ENCODE peak calls at places on chromosome 13, in four cellular contexts. I, U, B and E are unnamed samples.

GRCh38 chr13:48398450-48399095 is 14.3 kb downstream of the LPAR6 start:
- DNase-seq in I (no peak), U (no peak), B (no peak), E (no peak)

GRCh38 chr13:25037057-25037813 is 58.7 kb upstream of the PABPC3 start:
- DNase-seq in I (peak; percentile 19), U (no peak), B (no peak), E (no peak)

GRCh38 chr13:75353786-75354193 is 128.2 kb downstream of the TBC1D4 start:
- DNase-seq in I (no peak), U (no peak), B (no peak), E (no peak)

GRCh38 chr13:35979378-35979911 is 151.7 kb downstream of the DCLK1 start:
- DNase-seq in I (no peak), U (peak; percentile 84), B (no peak), E (no peak)

GRCh38 chr13:39350461-39350881 is 252.5 kb downstream of the LHFPL6 start:
- DNase-seq in I (no peak), U (no peak), B (no peak), E (no peak)

GRCh38 chr13:59276436-59276835 is 887.3 kb downstream of the DIAPH3 start:
- DNase-seq in I (no peak), U (no peak), B (no peak), E (no peak)

GRCh38 chr13:27659466-27659865 is 37.8 kb downstream of the POLR1D start:
- DNase-seq in I (no peak), U (no peak), B (no peak), E (no peak)

GRCh38 chr13:47433461-47434005 is 536.7 kb upstream of the HTR2A start:
- DNase-seq in I (no peak), U (no peak), B (no peak), E (no peak)

GRCh38 chr13:102965802-102966201 is 100.4 kb downstream of the SLC10A2 start:
- DNase-seq in I (no peak), U (no peak), B (no peak), E (no peak)

GRCh38 chr13:32595306-32595705 is 9.1 kb downstream of the PDS5B start:
- DNase-seq in I (no peak), U (no peak), B (no peak), E (no peak)

GRCh38 chr13:48564046-48564445 is 31.2 kb upstream of the RCBTB2 start:
- DNase-seq in I (no peak), U (no peak), B (no peak), E (no peak)

GRCh38 chr13:75285310-75285709 is 196.7 kb downstream of the TBC1D4 start:
- DNase-seq in I (no peak), U (no peak), B (no peak), E (no peak)

GRCh38 chr13:73996569-73996968 is 137.6 kb downstream of the KLF12 start:
- DNase-seq in I (no peak), U (no peak), B (no peak), E (no peak)

GRCh38 chr13:19818223-19818842 is 35.6 kb upstream of the PSPC1 start:
- DNase-seq in I (peak; percentile 19), U (no peak), B (no peak), E (peak; percentile 89)

GRCh38 chr13:39263033-39263432 is 224.8 kb downstream of the NHLRC3 start:
- DNase-seq in I (peak; percentile 5), U (peak; percentile 27), B (no peak), E (no peak)

GRCh38 chr13:77703426-77703825 is 5.9 kb downstream of the SLAIN1 start:
- DNase-seq in I (no peak), U (no peak), B (no peak), E (no peak)

GRCh38 chr13:107937841-107938240 is 277.5 kb downstream of the LIG4 start:
- DNase-seq in I (no peak), U (no peak), B (no peak), E (no peak)

GRCh38 chr13:51148952-51149573 is 38.0 kb upstream of the C13orf42 start:
- DNase-seq in I (no peak), U (peak; percentile 38), B (no peak), E (no peak)

GRCh38 chr13:98221234-98221633 is 44.2 kb upstream of the RNF113B start:
- DNase-seq in I (no peak), U (no peak), B (no peak), E (no peak)

GRCh38 chr13:46523972-46524737 is 28.8 kb upstream of the LRCH1 start:
- DNase-seq in I (no peak), U (no peak), B (no peak), E (no peak)

GRCh38 chr13:57634829-57635165 is 3.3 kb downstream of the PCDH17 start:
- DNase-seq in I (no peak), U (no peak), B (no peak), E (peak; percentile 67)

GRCh38 chr13:50693755-50694154 is 149.7 kb downstream of the DLEU7 start:
- DNase-seq in I (no peak), U (no peak), B (no peak), E (no peak)

GRCh38 chr13:89496478-89496877 is 1825.3 kb downstream of the SLITRK5 start:
- DNase-seq in I (no peak), U (no peak), B (no peak), E (no peak)

GRCh38 chr13:95536629-95537241 is 15.8 kb upstream of the CLDN10 start:
- DNase-seq in I (peak; percentile 6), U (no peak), B (no peak), E (no peak)

GRCh38 chr13:88281846-88282245 is 610.7 kb downstream of the SLITRK5 start:
- DNase-seq in I (no peak), U (no peak), B (no peak), E (no peak)

GRCh38 chr13:90696656-90697055 is 650.8 kb upstream of the MIR17HG start:
- DNase-seq in I (no peak), U (no peak), B (no peak), E (no peak)

GRCh38 chr13:66312312-66313087 is 917.6 kb downstream of the PCDH9 start:
- DNase-seq in I (no peak), U (no peak), B (no peak), E (no peak)

GRCh38 chr13:85386424-85386823 is 412.8 kb downstream of the SLITRK6 start:
- DNase-seq in I (no peak), U (no peak), B (no peak), E (no peak)

GRCh38 chr13:89269737-89270136 is 1598.6 kb downstream of the SLITRK5 start:
- DNase-seq in I (no peak), U (no peak), B (no peak), E (no peak)

GRCh38 chr13:36601186-36601585 is 72.6 kb upstream of the SERTM1 start:
- DNase-seq in I (no peak), U (no peak), B (no peak), E (no peak)

GRCh38 chr13:24911135-24911524 is 147.2 kb downstream of the RNF17 start:
- DNase-seq in I (no peak), U (no peak), B (no peak), E (no peak)

GRCh38 chr13:91078093-91078679 is 269.3 kb upstream of the MIR17HG start:
- DNase-seq in I (no peak), U (no peak), B (no peak), E (no peak)

GRCh38 chr13:99565478-99566124 is 64.3 kb downstream of the TM9SF2 start:
- DNase-seq in I (no peak), U (no peak), B (no peak), E (no peak)

GRCh38 chr13:87128006-87128405 is 543.2 kb upstream of the SLITRK5 start:
- DNase-seq in I (no peak), U (no peak), B (no peak), E (no peak)

GRCh38 chr13:112768795-112769411 is 79.1 kb downstream of the ATP11A start:
- DNase-seq in I (no peak), U (no peak), B (no peak), E (no peak)

GRCh38 chr13:51760592-51760991 is 43.4 kb downstream of the DHRS12 start:
- DNase-seq in I (no peak), U (no peak), B (no peak), E (no peak)

GRCh38 chr13:99354371-99354951 is 47.3 kb upstream of the GPR183 start:
- DNase-seq in I (no peak), U (no peak), B (no peak), E (no peak)

GRCh38 chr13:75830842-75831241 is 194.7 kb downstream of the LMO7 start:
- DNase-seq in I (no peak), U (no peak), B (no peak), E (no peak)

DNA sequence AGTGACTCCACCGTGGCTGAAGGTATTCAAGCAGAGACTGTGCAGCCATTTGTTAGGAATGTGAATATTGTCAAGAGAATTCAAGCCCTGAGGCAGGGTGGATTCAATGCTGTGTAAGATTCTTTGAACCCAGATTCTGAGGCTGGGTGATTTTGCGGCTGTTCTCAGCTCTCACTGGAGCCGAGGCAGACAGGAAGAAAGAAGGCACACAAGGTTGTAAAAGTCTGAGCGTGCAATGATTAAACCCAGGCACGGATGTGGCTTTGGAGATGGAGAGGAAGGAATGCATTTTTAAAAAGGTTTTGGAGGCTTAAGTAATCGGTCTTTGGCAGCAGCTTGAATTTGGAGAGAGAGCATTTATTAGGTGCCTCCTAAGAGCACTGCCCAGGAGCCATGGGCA is 187.9 kb downstream of the KATNAL1 start:
- DNase-seq in I (peak; percentile 30), U (peak; percentile 39), B (peak; percentile 63), E (no peak)
- H3K4me3 ChIP-seq in I (peak overlapping the region; percentile 42), U (no peak overlapping the region), B (no peak overlapping the region), E (no peak overlapping the region)

DNA sequence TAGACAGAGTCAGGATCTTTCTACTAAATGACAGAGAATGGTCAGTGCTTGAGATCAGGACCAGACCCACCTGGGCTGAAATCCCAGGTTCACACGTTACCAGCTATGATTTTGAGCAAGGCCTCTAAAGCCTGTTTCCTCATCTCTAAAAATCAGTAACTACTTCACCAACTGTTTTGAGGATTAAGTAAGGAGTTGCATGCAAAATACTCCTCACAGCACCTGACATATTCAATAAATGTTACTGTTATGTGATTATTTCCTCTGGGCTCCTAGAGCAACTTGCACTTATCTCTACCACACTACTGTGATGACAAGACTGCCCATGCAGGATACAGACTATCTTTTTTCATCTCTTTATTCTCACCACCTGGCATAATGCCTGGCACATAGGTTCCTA is 1.9 kb downstream of the KATNAL1 start:
- DNase-seq in I (no peak), U (no peak), B (no peak), E (no peak)
- H3K4me3 ChIP-seq in I (peak overlapping the region; percentile 4), U (peak overlapping the region; percentile 93), B (no peak overlapping the region), E (no peak overlapping the region)

GRCh38 chr13:21147827-21148226 is 28.5 kb downstream of the SKA3 start:
- DNase-seq in I (no peak), U (no peak), B (no peak), E (no peak)

GRCh38 chr13:21149568-21149967 is 26.8 kb downstream of the SKA3 start:
- DNase-seq in I (no peak), U (no peak), B (no peak), E (no peak)

GRCh38 chr13:21152251-21152899 is 24.0 kb downstream of the SKA3 start:
- DNase-seq in I (no peak), U (no peak), B (no peak), E (no peak)

GRCh38 chr13:21148557-21149258 is 27.6 kb downstream of the SKA3 start:
- DNase-seq in I (no peak), U (no peak), B (no peak), E (no peak)

DNA sequence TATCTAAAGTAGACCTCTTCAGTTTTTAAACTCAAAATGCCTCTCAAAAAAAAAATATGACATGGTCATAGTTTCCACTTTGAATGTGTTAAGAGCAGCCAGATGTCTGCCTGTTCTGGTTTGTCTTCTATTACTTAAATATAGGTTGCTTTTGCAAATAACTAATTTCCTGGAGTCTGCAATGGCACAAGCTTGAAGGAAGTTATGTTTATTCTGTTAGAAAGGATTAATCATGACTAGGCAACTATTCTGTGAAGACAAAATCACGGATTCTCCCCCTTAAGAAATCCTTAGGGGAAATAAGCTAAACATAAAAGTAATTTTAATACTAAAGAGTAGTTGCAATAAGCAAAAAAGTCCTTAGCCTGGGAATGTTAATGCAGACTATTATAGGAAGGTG is 26.3 kb downstream of the SKA3 start:
- DNase-seq in I (no peak), U (no peak), B (no peak), E (no peak)
- H3K4me3 ChIP-seq in I (no peak overlapping the region), U (no peak overlapping the region), B (no peak overlapping the region), E (no peak overlapping the region)

GRCh38 chr13:72842991-72843390 is 61.1 kb downstream of the PIBF1 start:
- DNase-seq in I (no peak), U (no peak), B (no peak), E (no peak)
- H3K4me3 ChIP-seq in I (no peak overlapping the region), U (no peak overlapping the region), B (no peak overlapping the region), E (no peak overlapping the region)